ENCODE peak calls at places on chromosomes 2 and 18, in five cellular contexts. L is HCT116; P is AG04450; U is stimulated activated effector memory CD8-positive, alpha-beta T cell treated with anti-CD3 and anti-CD28 coated beads, Interleukin-12 subunit alpha, Interleukin-12 subunit beta, amount 100 ng/mL, for 72 hours; R is neuronal stem cell. I is an unnamed sample.

GRCh38 chr2:210616074-210616473 is 59.7 kb downstream of the CPS1 start:
- DNase-seq in L (no peak), P (no peak), U (no peak), R (no peak), I (no peak)

GRCh38 chr2:152260939-152261338 is 74.0 kb upstream of the FMNL2 start:
- DNase-seq in L (no peak), P (no peak), U (no peak), R (no peak), I (no peak)

GRCh38 chr2:233314180-233314579 is 6.6 kb downstream of the SAG start:
- DNase-seq in L (no peak), P (no peak), U (no peak), R (no peak), I (no peak)

GRCh38 chr18:3350566-3351527 is 88.9 kb downstream of the MYL12B start:
- DNase-seq in L (peak), P (no peak), U (no peak), R (no peak), I (no peak)

GRCh38 chr2:181581534-181581933 is 75.4 kb downstream of the CERKL start:
- DNase-seq in L (no peak), P (no peak), U (no peak), R (no peak), I (no peak)

GRCh38 chr18:76805221-76805620 is 17.1 kb upstream of the ZNF236 start:
- DNase-seq in L (no peak), P (no peak), U (no peak), R (no peak), I (no peak)

GRCh38 chr18:65671621-65672415 is 79.0 kb upstream of the CDH7 start:
- DNase-seq in L (no peak), P (no peak), U (no peak), R (no peak), I (no peak)

GRCh38 chr2:240291940-240292574 is 143.4 kb upstream of the GPC1 start:
- DNase-seq in L (no peak), P (no peak), U (no peak), R (no peak), I (no peak)

GRCh38 chr2:216934151-216934550 is 74.3 kb upstream of the TNP1 start:
- DNase-seq in L (no peak), P (no peak), U (no peak), R (no peak), I (no peak)

GRCh38 chr2:171210864-171211431 is 50.3 kb upstream of the TLK1 start:
- DNase-seq in L (no peak), P (peak), U (peak), R (no peak), I (no peak)

GRCh38 chr2:63064197-63064596 is 13.6 kb downstream of the OTX1 start:
- DNase-seq in L (no peak), P (no peak), U (no peak), R (no peak), I (no peak)

GRCh38 chr2:14621114-14621513 is 11.4 kb upstream of the LRATD1 start:
- DNase-seq in L (no peak), P (no peak), U (no peak), R (no peak), I (no peak)

GRCh38 chr2:180004731-180005130 is 2.4 kb downstream of the CWC22 start:
- DNase-seq in L (no peak), P (no peak), U (no peak), R (no peak), I (no peak)

GRCh38 chr2:23199115-23199918 is 185.7 kb upstream of the KLHL29 start:
- DNase-seq in L (peak), P (no peak), U (no peak), R (no peak), I (no peak)

GRCh38 chr2:64989982-64990614 is 899 bp downstream of the SLC1A4 start:
- DNase-seq in L (no peak), P (no peak), U (no peak), R (no peak), I (no peak)

GRCh38 chr2:120845281-120845680 is 109.6 kb downstream of the GLI2 start:
- DNase-seq in L (no peak), P (no peak), U (no peak), R (no peak), I (no peak)

GRCh38 chr2:160427629-160428424 is 65.8 kb downstream of the RBMS1 start:
- DNase-seq in L (no peak), P (no peak), U (no peak), R (no peak), I (no peak)

GRCh38 chr2:106119074-106119473 is 75.0 kb downstream of the UXS1 start:
- DNase-seq in L (no peak), P (no peak), U (no peak), R (no peak), I (no peak)

GRCh38 chr2:174439950-174440349 is 44.4 kb downstream of the SCRN3 start:
- DNase-seq in L (no peak), P (no peak), U (no peak), R (no peak), I (no peak)

GRCh38 chr2:7133521-7133920 is 216.3 kb downstream of the RNF144A start:
- DNase-seq in L (no peak), P (no peak), U (no peak), R (no peak), I (no peak)

GRCh38 chr2:188414412-188414811 is 122.7 kb downstream of the GULP1 start:
- DNase-seq in L (no peak), P (no peak), U (no peak), R (no peak), I (no peak)

GRCh38 chr2:170123593-170123992 is 54.4 kb upstream of the MYO3B start:
- DNase-seq in L (peak), P (no peak), U (no peak), R (no peak), I (no peak)

GRCh38 chr2:84496386-84496785 is 19.9 kb upstream of the DNAH6 start:
- DNase-seq in L (no peak), P (no peak), U (no peak), R (no peak), I (no peak)